ENCODE peak calls at places on chromosomes 11 and 22, in four cellular contexts. L is right atrium auricular region, Y is body of pancreas, H is iPS DF 6.9. P is an unnamed sample.

GRCh38 chr11:10982695-10983492 is 125.0 kb upstream of the ZBED5 start:
- DNase-seq in L (no peak), Y (no peak), H (no peak), P (no peak)

GRCh38 chr11:78424334-78425270 is 7.0 kb upstream of the GAB2 start:
- DNase-seq in L (no peak), Y (no peak), H (no peak), P (no peak)

GRCh38 chr11:68913188-68913587 is 9.5 kb downstream of the IGHMBP2 start:
- DNase-seq in L (no peak), Y (no peak), H (no peak), P (no peak)

GRCh38 chr11:104665631-104666030 is 232.6 kb downstream of the CASP12 start:
- DNase-seq in L (no peak), Y (no peak), H (no peak), P (no peak)

GRCh38 chr11:27705873-27706820 is 5.9 kb upstream of the BDNF start:
- DNase-seq in L (no peak), Y (peak; percentile 45), H (no peak), P (no peak)

GRCh38 chr11:8008212-8008611 is 21.1 kb downstream of the EIF3F start:
- DNase-seq in L (no peak), Y (no peak), H (no peak), P (no peak)

GRCh38 chr11:121800704-121801516 is 315.1 kb downstream of the BLID start:
- DNase-seq in L (no peak), Y (peak; percentile 6), H (no peak), P (no peak)

GRCh38 chr11:68399916-68400315 is 60.6 kb upstream of the PPP6R3 start:
- DNase-seq in L (no peak), Y (no peak), H (no peak), P (peak; percentile 44)

GRCh38 chr22:19224557-19224956 is 46.0 kb upstream of the SLC25A1 start:
- DNase-seq in L (no peak), Y (no peak), H (no peak), P (no peak)

GRCh38 chr11:88202498-88202897 is 27.3 kb upstream of the RAB38 start:
- DNase-seq in L (no peak), Y (no peak), H (no peak), P (no peak)

GRCh38 chr22:49514656-49515055 is 313.0 kb downstream of the BRD1 start:
- DNase-seq in L (no peak), Y (no peak), H (no peak), P (no peak)

GRCh38 chr22:49513358-49513851 is 314.3 kb downstream of the BRD1 start:
- DNase-seq in L (no peak), Y (no peak), H (no peak), P (no peak)

GRCh38 chr22:49512471-49512870 is 315.2 kb downstream of the BRD1 start:
- DNase-seq in L (no peak), Y (no peak), H (no peak), P (no peak)

GRCh38 chr22:49515486-49515885 is 312.2 kb downstream of the BRD1 start:
- DNase-seq in L (no peak), Y (no peak), H (no peak), P (no peak)

GRCh38 chr22:49514211-49514610 is 313.5 kb downstream of the BRD1 start:
- DNase-seq in L (no peak), Y (no peak), H (no peak), P (no peak)
- H3K9me3 ChIP-seq in L (no peaks in the 10 kb centered on the region), Y (no peaks in the 10 kb centered on the region), H (peaks cover 9% of the 10 kb centered on the region), P (peaks cover 2% of the 10 kb centered on the region)

GRCh38 chr11:83573097-83573496 is 286.9 kb upstream of the CCDC90B start:
- DNase-seq in L (no peak), Y (no peak), H (no peak), P (no peak)

GRCh38 chr11:83569134-83569805 is 283.1 kb upstream of the CCDC90B start:
- DNase-seq in L (no peak), Y (no peak), H (no peak), P (no peak)

GRCh38 chr11:83571301-83571700 is 285.1 kb upstream of the CCDC90B start:
- DNase-seq in L (no peak), Y (no peak), H (no peak), P (no peak)

GRCh38 chr11:83574516-83574915 is 288.3 kb upstream of the CCDC90B start:
- DNase-seq in L (no peak), Y (no peak), H (no peak), P (no peak)

DNA sequence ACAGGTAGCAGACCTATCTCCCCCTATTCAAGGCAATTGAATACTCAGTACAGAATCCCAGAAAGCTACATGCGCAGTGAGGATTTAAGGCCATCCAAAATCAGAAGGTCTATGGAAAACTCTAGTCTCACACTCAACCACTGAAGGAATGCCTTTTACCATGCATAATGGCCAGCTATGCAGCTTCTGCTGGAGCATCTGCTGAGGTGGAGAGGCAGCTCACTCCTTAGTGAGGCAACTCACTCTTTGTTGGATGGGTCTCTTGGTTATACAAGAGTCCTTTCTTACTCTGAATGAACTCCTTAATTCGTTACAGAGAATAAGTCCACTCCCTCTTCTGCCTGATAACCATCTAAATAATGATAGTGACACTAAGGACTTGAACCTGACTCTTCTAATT is 286.4 kb upstream of the CCDC90B start:
- DNase-seq in L (no peak), Y (no peak), H (no peak), P (no peak)
- H3K4me1 ChIP-seq in L (no peaks in the 10 kb centered on the region), Y (peaks cover 9% of the 10 kb centered on the region), H (no peaks in the 10 kb centered on the region), P (peaks cover 13% of the 10 kb centered on the region)

GRCh38 chr11:92881940-92882339 is 87.5 kb upstream of the MTNR1B start:
- DNase-seq in L (no peak), Y (no peak), H (no peak), P (no peak)

GRCh38 chr11:92885600-92885999 is 83.9 kb upstream of the MTNR1B start:
- DNase-seq in L (no peak), Y (no peak), H (no peak), P (no peak)

GRCh38 chr11:92882828-92883611 is 86.4 kb upstream of the MTNR1B start:
- DNase-seq in L (no peak), Y (no peak), H (no peak), P (no peak)

GRCh38 chr11:92888701-92889100 is 80.8 kb upstream of the MTNR1B start:
- DNase-seq in L (no peak), Y (no peak), H (no peak), P (no peak)

GRCh38 chr11:92886243-92886905 is 83.1 kb upstream of the MTNR1B start:
- DNase-seq in L (no peak), Y (peak; percentile 54), H (peak; percentile 31), P (no peak)
- H3K27ac ChIP-seq in L (no peak overlapping the region), Y (no peak overlapping the region), H (no peak overlapping the region), P (no peak overlapping the region)

GRCh38 chr11:2892215-2893020 is 6.8 kb upstream of the CDKN1C start:
- DNase-seq in L (no peak), Y (peak; percentile 21), H (no peak), P (no peak)

GRCh38 chr11:2893021-2893528 is 7.5 kb upstream of the CDKN1C start:
- DNase-seq in L (no peak), Y (no peak), H (no peak), P (no peak)

GRCh38 chr11:2891291-2891690 is 5.7 kb upstream of the CDKN1C start:
- DNase-seq in L (no peak), Y (no peak), H (no peak), P (no peak)

GRCh38 chr11:2890466-2891241 is 5.1 kb upstream of the CDKN1C start:
- DNase-seq in L (no peak), Y (peak; percentile 93), H (no peak), P (peak; percentile 84)

DNA sequence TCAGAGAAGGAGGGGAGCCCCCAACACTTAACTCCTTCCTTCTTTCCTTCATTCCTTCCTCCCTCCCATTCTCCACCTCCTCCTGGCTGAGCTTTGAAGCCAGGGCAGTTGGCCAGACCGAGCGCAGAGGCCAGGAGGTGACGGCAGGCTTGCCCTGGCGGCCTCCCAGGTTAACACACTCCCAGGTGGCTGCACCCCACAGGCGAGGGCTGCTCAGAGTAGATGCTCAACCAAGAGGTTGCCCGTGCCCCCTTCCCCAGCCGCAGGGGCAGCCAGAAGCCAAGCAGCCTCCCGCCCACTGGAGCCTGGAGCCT is 6.3 kb upstream of the CDKN1C start:
- DNase-seq in L (no peak), Y (peak; percentile 83), H (no peak), P (no peak)
- H3K9me3 ChIP-seq in L (no peaks in the 10 kb centered on the region), Y (no peaks in the 10 kb centered on the region), H (no peaks in the 10 kb centered on the region), P (no peaks in the 10 kb centered on the region)